ENCODE peak calls at places on chromosomes 11 and 22, in eight cellular contexts. D, H, C, L, U, Y, N and O are unnamed samples.
A peak's percentile ranks its signal among the peaks of the same experiment; 100 is the strongest.

GRCh38 chr11:102733232-102733875 is 8.6 kb upstream of the MMP8 start:
- DNase-seq in L (no peak), U (peak; percentile 26), D (peak; percentile 49), H (peak; percentile 38), N (peak; percentile 28), C (no peak), Y (peak; percentile 26), O (no peak)

GRCh38 chr11:85536438-85536837 is 90.7 kb downstream of the DLG2 start:
- DNase-seq in U (no peak), L (no peak), D (no peak), Y (no peak), H (no peak), N (no peak), C (no peak), O (no peak)

GRCh38 chr11:30876656-30877371 is 290.7 kb upstream of the MPPED2 start:
- DNase-seq in N (no peak), D (peak; percentile 24), U (no peak), L (peak; percentile 23), H (no peak), C (no peak), Y (no peak), O (no peak)

GRCh38 chr22:21446827-21447690 is 20.1 kb upstream of the TMEM191C start:
- DNase-seq in Y (no peak), U (no peak), H (no peak), C (no peak), L (peak; percentile 9), D (no peak), N (no peak), O (no peak)

GRCh38 chr11:88418508-88418907 is 81.0 kb upstream of the CTSC start:
- DNase-seq in U (no peak), C (no peak), L (no peak), H (no peak), N (no peak), D (no peak), Y (no peak), O (no peak)

GRCh38 chr11:94405062-94405461 is 3.8 kb upstream of the GPR83 start:
- DNase-seq in C (no peak), U (no peak), N (no peak), H (no peak), L (no peak), Y (no peak), D (no peak), O (no peak)

GRCh38 chr22:17868771-17869170 is 94.5 kb upstream of the BID start:
- DNase-seq in U (no peak), H (no peak), L (no peak), D (no peak), C (no peak), N (no peak), Y (no peak), O (no peak)

GRCh38 chr11:128330203-128330602 is 257.2 kb downstream of the ETS1 start:
- DNase-seq in L (no peak), C (no peak), N (peak; percentile 29), U (no peak), D (no peak), H (no peak), Y (no peak), O (no peak)

GRCh38 chr11:2202900-2203439 is 31.4 kb upstream of the TH start:
- DNase-seq in Y (no peak), L (no peak), N (no peak), H (no peak), D (no peak), C (no peak), U (no peak), O (peak; percentile 12)

GRCh38 chr11:3840870-3841425 is at the start of gene RHOG:
- DNase-seq in H (peak; percentile 80), Y (peak; percentile 79), L (peak; percentile 87), N (peak; percentile 78), C (peak; percentile 64), U (no peak), D (peak; percentile 83), O (peak; percentile 48)

GRCh38 chr22:47115921-47116320 is 353.5 kb downstream of the TBC1D22A start:
- DNase-seq in Y (no peak), D (no peak), H (no peak), U (no peak), C (no peak), N (no peak), L (peak; percentile 11), O (no peak)

GRCh38 chr11:118301600-118302195 is 2.8 kb upstream of the CD3E start:
- DNase-seq in H (no peak), C (no peak), L (no peak), Y (no peak), U (no peak), D (no peak), N (no peak), O (no peak)

GRCh38 chr11:123318623-123319022 is 111.4 kb upstream of the GRAMD1B start:
- DNase-seq in Y (no peak), U (no peak), D (no peak), N (no peak), C (no peak), L (no peak), H (no peak), O (no peak)

GRCh38 chr11:108732395-108732794 is 67.5 kb downstream of the DDX10 start:
- DNase-seq in D (no peak), N (no peak), L (no peak), C (no peak), Y (no peak), U (no peak), H (no peak), O (no peak)

GRCh38 chr11:17475666-17476316 is 854 bp downstream of the ABCC8 start:
- DNase-seq in N (no peak), D (no peak), H (no peak), Y (no peak), U (no peak), C (no peak), L (no peak), O (no peak)

GRCh38 chr11:117717485-117718314 is 79.3 kb downstream of the DSCAML1 start:
- DNase-seq in C (no peak), D (no peak), L (no peak), N (no peak), H (peak; percentile 51), Y (no peak), U (no peak), O (peak; percentile 48)

DNA sequence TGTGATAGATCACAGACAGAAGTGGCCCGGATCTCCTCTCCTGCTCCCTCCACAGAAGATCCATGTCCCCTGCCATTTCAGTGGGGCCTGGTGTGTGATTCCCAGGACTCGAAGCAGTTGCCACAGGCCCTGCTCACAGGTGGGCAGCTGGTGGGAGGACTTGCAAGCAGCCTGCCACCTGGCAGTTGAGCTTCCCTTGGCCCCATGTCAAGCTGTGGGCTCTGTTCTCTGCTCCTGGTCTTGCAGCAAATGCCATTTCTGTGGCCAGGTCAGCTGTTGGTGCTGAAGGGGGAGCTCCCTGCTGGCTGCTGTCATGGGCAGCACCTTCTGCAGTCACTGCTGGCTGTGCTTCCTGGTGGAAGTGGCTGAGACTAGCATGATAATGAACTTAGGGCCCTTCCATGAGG is 59.1 kb upstream of the SLC22A12 start:
- DNase-seq in U (no peak), L (no peak), H (no peak), N (no peak), Y (no peak), C (no peak), D (no peak), O (no peak)
- TF ChIP-seq CTCF in U (no peak), L (no peak), H (no peak), N (no peak), Y (no peak), C (no peak), D (no peak), O (no peak)

GRCh38 chr11:113372317-113372716 is 15.3 kb upstream of the ANKK1 start:
- DNase-seq in U (no peak), N (no peak), L (no peak), H (no peak), D (no peak), Y (no peak), C (no peak), O (no peak)
- TF ChIP-seq CTCF in U (peak; percentile 6), N (no peak), L (no peak), H (no peak), D (no peak), Y (no peak), C (peak; percentile 7), O (peak; percentile 29)

GRCh38 chr22:24265734-24266133 is 4.9 kb upstream of the SPECC1L start:
- DNase-seq in D (peak; percentile 56), L (no peak), Y (no peak), N (no peak), U (no peak), H (no peak), C (no peak), O (no peak)

GRCh38 chr22:24271406-24271760 is 752 bp downstream of the SPECC1L start:
- DNase-seq in U (no peak), D (no peak), Y (peak; percentile 64), H (no peak), C (peak; percentile 30), L (no peak), N (peak; percentile 59), O (no peak)

DNA sequence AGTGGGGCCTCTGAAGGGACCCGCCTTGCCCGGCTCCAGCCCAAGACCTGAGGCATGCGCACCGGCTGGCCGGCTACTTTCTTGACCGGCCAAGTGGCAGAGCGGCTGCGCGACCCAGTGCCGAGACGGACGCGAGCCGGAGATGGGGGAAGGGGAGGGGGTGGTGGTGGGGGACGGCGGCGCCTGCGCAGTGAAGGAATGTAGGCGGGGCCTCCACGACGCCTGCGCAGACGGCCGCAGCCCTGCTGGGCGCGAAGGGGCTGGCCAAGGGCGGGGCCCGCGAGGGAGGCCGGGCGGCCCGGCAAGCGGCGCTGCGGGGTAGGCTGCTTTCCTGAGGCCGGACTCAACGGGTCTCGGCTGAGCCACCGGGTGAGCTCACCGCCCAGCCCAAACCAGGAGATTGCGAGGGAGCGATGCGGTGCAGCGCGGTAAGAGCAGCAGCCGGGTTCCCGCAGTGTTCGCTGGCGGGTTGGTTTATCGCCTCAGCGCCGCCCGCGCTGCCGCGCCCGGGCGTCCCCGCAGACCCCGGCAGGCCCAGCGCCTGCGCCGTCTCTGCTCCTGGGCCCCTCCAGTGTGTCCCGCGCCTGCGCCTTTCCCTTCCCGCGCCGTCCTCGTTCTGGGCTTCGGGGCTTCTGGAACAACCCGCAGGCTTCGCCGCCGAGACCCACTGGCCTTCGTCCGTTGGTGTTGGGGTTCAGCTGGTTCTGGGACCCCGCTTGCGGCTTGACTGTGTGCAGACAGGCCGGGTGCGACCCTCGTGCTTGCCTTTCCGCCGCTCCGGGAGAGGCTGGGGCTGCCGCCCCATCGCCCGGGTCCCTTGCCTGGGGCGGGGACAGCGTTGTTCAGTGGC is at the start of gene SPECC1L:
- DNase-seq in C (peak; percentile 71), D (peak; percentile 89), L (peak; percentile 97), N (peak; percentile 96), U (no peak), H (peak; percentile 71), Y (peak; percentile 92), O (peak; percentile 97)
- TF ChIP-seq CTCF in C (no peak), D (no peak), L (no peak), N (no peak), U (peak; percentile 26), H (no peak), Y (peak; percentile 13), O (no peak)

DNA sequence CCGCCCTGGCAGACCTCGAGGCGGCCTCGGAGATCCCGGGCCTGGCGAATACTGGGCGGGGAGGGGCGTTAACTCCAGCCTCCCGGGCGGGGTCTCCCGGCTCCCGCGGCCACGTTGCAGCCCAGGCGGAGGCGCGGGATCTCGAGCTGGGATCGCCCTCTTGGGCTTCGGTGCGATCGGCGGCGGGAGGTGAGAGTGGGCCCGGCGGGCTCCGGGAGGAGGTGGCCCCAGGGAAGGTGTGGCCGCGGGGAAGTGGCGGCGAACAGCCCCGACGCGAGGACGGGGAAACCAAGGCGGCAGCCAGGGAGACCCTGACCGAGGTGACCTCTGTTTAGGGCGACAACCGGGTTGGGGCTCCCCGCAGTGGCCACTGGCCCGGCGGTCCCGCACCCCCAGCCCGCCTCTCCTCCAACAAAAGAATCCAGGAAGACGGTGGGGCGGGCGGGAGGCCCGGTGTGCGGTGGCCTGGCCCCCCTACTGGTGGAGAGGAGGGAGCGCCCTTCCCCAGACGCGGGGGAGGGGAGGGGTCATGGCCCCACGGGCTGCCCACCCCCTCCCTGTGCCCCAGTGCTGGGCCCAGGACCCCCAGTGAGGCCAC is at the start of gene PHETA2:
- DNase-seq in Y (no peak), L (peak; percentile 75), H (no peak), N (no peak), C (no peak), D (peak; percentile 60), U (no peak), O (no peak)
- TF ChIP-seq CTCF in Y (peak; percentile 51), L (no peak), H (no peak), N (peak; percentile 46), C (no peak), D (peak; percentile 43), U (peak; percentile 39), O (peak; percentile 37)